ENCODE peak calls at places on chromosomes 7 and 10, in four cellular contexts. E is psoas muscle, V is HepG2, R is tibial artery. X is an unnamed sample.

GRCh38 chr7:50069613-50070012 is 23.4 kb downstream of the ZPBP start:
- DNase-seq in E (peak; percentile 23), V (peak; percentile 12), R (no peak), X (no peak)

GRCh38 chr7:40826419-40827216 is 691.8 kb downstream of the SUGCT start:
- DNase-seq in E (no peak), V (peak; percentile 1), R (no peak), X (no peak)

GRCh38 chr10:88932539-88933256 is 19.9 kb downstream of the ACTA2 start:
- DNase-seq in E (peak; percentile 24), V (peak; percentile 60), R (peak; percentile 70), X (no peak)

GRCh38 chr7:149245244-149245643 is 5.8 kb downstream of the ZNF212 start:
- DNase-seq in E (no peak), V (no peak), R (no peak), X (no peak)

GRCh38 chr10:112953760-112954159 is 3.7 kb downstream of the TCF7L2 start:
- DNase-seq in E (no peak), V (no peak), R (no peak), X (no peak)

GRCh38 chr10:71086439-71087080 is 125.8 kb upstream of the UNC5B start:
- DNase-seq in E (no peak), V (no peak), R (no peak), X (no peak)

GRCh38 chr10:132482090-132482489 is 55.5 kb upstream of the INPP5A start:
- DNase-seq in E (peak; percentile 25), V (peak; percentile 44), R (no peak), X (no peak)

GRCh38 chr10:810351-810846 is 120.9 kb upstream of the DIP2C start:
- DNase-seq in E (no peak), V (no peak), R (no peak), X (no peak)

GRCh38 chr7:24905996-24906770 is 73.8 kb downstream of the OSBPL3 start:
- DNase-seq in E (no peak), V (no peak), R (no peak), X (no peak)

GRCh38 chr10:9807848-9808247 is 1209.8 kb upstream of the CELF2 start:
- DNase-seq in E (no peak), V (no peak), R (no peak), X (no peak)

GRCh38 chr10:59906417-59907202 is at the start of gene CCDC6:
- DNase-seq in E (peak; percentile 93), V (peak; percentile 86), R (peak; percentile 94), X (peak; percentile 74)

GRCh38 chr7:51316666-51317581 is at the start of gene COBL:
- DNase-seq in E (peak; percentile 47), V (no peak), R (no peak), X (peak; percentile 62)

GRCh38 chr10:75024971-75025523 is 86.4 kb upstream of the SAMD8 start:
- DNase-seq in E (no peak), V (no peak), R (no peak), X (no peak)

GRCh38 chr10:89183571-89183970 is 23.5 kb downstream of the CH25H start:
- DNase-seq in E (no peak), V (no peak), R (no peak), X (no peak)

GRCh38 chr7:49789736-49790135 is 16.3 kb downstream of the VWC2 start:
- DNase-seq in E (no peak), V (no peak), R (no peak), X (no peak)

GRCh38 chr7:15554081-15554480 is 7.7 kb downstream of the AGMO start:
- DNase-seq in E (no peak), V (no peak), R (no peak), X (no peak)

GRCh38 chr10:73920084-73920483 is 9.2 kb downstream of the PLAU start:
- DNase-seq in E (peak; percentile 68), V (no peak), R (peak; percentile 72), X (no peak)

GRCh38 chr7:27185013-27185707 is at the start of gene HOXA11:
- DNase-seq in E (no peak), V (no peak), R (peak; percentile 77), X (no peak)

GRCh38 chr10:86666538-86666937 is 1.8 kb upstream of the LDB3 start:
- DNase-seq in E (peak; percentile 20), V (no peak), R (no peak), X (peak; percentile 70)

GRCh38 chr7:94314526-94314925 is 80.2 kb upstream of the COL1A2 start:
- DNase-seq in E (no peak), V (no peak), R (no peak), X (no peak)

GRCh38 chr7:50739744-50740455 is 42.8 kb downstream of the GRB10 start:
- DNase-seq in E (no peak), V (no peak), R (no peak), X (no peak)

GRCh38 chr7:155763721-155764431 is 48.4 kb downstream of the SHH start:
- DNase-seq in E (no peak), V (no peak), R (no peak), X (no peak)

GRCh38 chr7:100174582-100174981 is 2.6 kb downstream of the GPC2 start:
- DNase-seq in E (no peak), V (no peak), R (no peak), X (no peak)

GRCh38 chr10:6054884-6055283 is 7.3 kb downstream of the IL2RA start:
- DNase-seq in E (no peak), V (no peak), R (no peak), X (no peak)

GRCh38 chr10:60649485-60650271 is 128.6 kb upstream of the CDK1 start:
- DNase-seq in E (no peak), V (no peak), R (no peak), X (no peak)

GRCh38 chr7:66150471-66150870 is 35.8 kb downstream of the CRCP start:
- DNase-seq in E (peak; percentile 67), V (peak; percentile 62), R (peak; percentile 84), X (no peak)
- H3K27ac ChIP-seq in E (peak overlapping the region; percentile 58), V (peak overlapping the region; percentile 46), R (peak overlapping the region; percentile 23), X (no peak overlapping the region)

DNA sequence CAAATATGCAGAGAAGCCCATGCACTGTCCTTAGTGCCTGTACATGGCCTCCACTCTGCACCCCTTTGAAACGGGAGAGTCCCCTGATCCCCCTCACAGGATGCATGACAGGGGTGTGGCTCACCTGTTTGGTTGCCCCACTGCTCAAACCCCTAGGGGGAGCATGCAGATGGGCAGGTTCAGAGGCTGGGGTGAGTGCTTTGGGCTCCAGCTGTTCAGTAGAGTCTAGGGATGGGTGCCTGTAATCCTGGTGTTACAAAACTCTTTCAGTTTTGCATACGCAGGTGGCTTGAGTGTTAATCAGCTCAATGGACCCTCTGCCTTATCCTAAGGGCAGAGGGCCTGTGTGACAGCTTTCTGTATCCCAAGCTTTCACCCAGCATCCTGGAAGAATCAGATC is 7.8 kb upstream of the SFTPA1 start:
- DNase-seq in E (no peak), V (no peak), R (no peak), X (no peak)
- H3K27ac ChIP-seq in E (no peak overlapping the region), V (no peak overlapping the region), R (no peak overlapping the region), X (no peak overlapping the region)

GRCh38 chr7:101216001-101216859 is 1.2 kb downstream of the PLOD3 start:
- DNase-seq in E (no peak), V (no peak), R (peak; percentile 47), X (no peak)
- H3K27ac ChIP-seq in E (peak overlapping the region; percentile 88), V (peak overlapping the region; percentile 84), R (peak overlapping the region; percentile 81), X (peak overlapping the region; percentile 81)

GRCh38 chr10:50436805-50437204 is 185.5 kb upstream of the ASAH2 start:
- DNase-seq in E (no peak), V (no peak), R (no peak), X (no peak)

GRCh38 chr10:50432610-50433009 is 181.3 kb upstream of the ASAH2 start:
- DNase-seq in E (no peak), V (no peak), R (no peak), X (no peak)

GRCh38 chr10:50431791-50432190 is 180.5 kb upstream of the ASAH2 start:
- DNase-seq in E (no peak), V (no peak), R (no peak), X (no peak)

GRCh38 chr10:50431118-50431517 is 179.8 kb upstream of the ASAH2 start:
- DNase-seq in E (no peak), V (no peak), R (no peak), X (no peak)

GRCh38 chr10:50432206-50432605 is 180.9 kb upstream of the ASAH2 start:
- DNase-seq in E (no peak), V (no peak), R (no peak), X (no peak)
- H3K27ac ChIP-seq in E (no peak overlapping the region), V (no peak overlapping the region), R (peak overlapping the region; percentile 58), X (no peak overlapping the region)